ENCODE peak calls at places on chromosomes 7 and 10, in ten cellular contexts. M is BJ; D is brain microvascular endothelial cell; O is CD4-positive, alpha-beta T cell; E is kidney epithelial cell; P is HCT116; V is glutamatergic neuron; S is left ventricle myocardium inferior; I is lung; C is transverse colon. B is an unnamed sample.

GRCh38 chr7:45588466-45588865 is 14.3 kb downstream of the ADCY1 start:
- DNase-seq in M (no peak), D (no peak), O (no peak), E (no peak), P (no peak), V (peak), S (no peak), I (no peak), C (no peak), B (no peak)

GRCh38 chr10:45420453-45421192 is 46.6 kb downstream of the ALOX5 start:
- DNase-seq in M (no peak), D (no peak), O (peak), E (peak), P (no peak), V (no peak), S (peak), I (peak), C (peak), B (peak)

GRCh38 chr10:29535778-29536459 is 98.9 kb downstream of the SVIL start:
- DNase-seq in M (no peak), D (no peak), O (no peak), E (no peak), P (no peak), V (no peak), S (no peak), I (peak), C (no peak), B (peak)

GRCh38 chr10:76550806-76551205 is 1086.8 kb downstream of the KCNMA1 start:
- DNase-seq in M (peak), D (no peak), O (no peak), E (no peak), P (no peak), V (no peak), S (no peak), I (no peak), C (peak), B (no peak)

GRCh38 chr7:45574521-45575500 is 643 bp downstream of the ADCY1 start:
- DNase-seq in M (no peak), D (peak), O (no peak), E (no peak), P (no peak), V (peak), S (peak), I (no peak), C (no peak), B (peak)

GRCh38 chr10:114239117-114239993 is at the start of gene VWA2:
- DNase-seq in M (no peak), D (no peak), O (no peak), E (no peak), P (no peak), V (peak), S (peak), I (peak), C (peak), B (peak)

GRCh38 chr10:33735463-33735862 is 401.0 kb upstream of the NRP1 start:
- DNase-seq in M (peak), D (no peak), O (no peak), E (no peak), P (no peak), V (no peak), S (no peak), I (no peak), C (no peak), B (no peak)

GRCh38 chr10:14917827-14918226 is 36.1 kb downstream of the DCLRE1C start:
- DNase-seq in M (no peak), D (no peak), O (no peak), E (no peak), P (no peak), V (no peak), S (no peak), I (no peak), C (no peak), B (no peak)

GRCh38 chr10:84214046-84214572 is 11.2 kb downstream of the LRIT2 start:
- DNase-seq in M (no peak), D (no peak), O (no peak), E (no peak), P (no peak), V (no peak), S (no peak), I (no peak), C (no peak), B (no peak)

GRCh38 chr7:51249187-51249945 is 67.2 kb downstream of the COBL start:
- DNase-seq in M (no peak), D (no peak), O (no peak), E (no peak), P (peak), V (no peak), S (no peak), I (no peak), C (no peak), B (no peak)

GRCh38 chr10:102230264-102230860 is 4.3 kb downstream of the ELOVL3 start:
- DNase-seq in M (no peak), D (peak), O (peak), E (no peak), P (peak), V (peak), S (peak), I (no peak), C (peak), B (peak)

GRCh38 chr7:107035446-107035845 is 9.1 kb upstream of the PRKAR2B start:
- DNase-seq in M (peak), D (peak), O (no peak), E (peak), P (no peak), V (no peak), S (no peak), I (no peak), C (no peak), B (no peak)

GRCh38 chr7:74092964-74093339 is 9.3 kb downstream of the LIMK1 start:
- DNase-seq in M (no peak), D (no peak), O (no peak), E (no peak), P (no peak), V (peak), S (peak), I (peak), C (peak), B (no peak)

GRCh38 chr7:90383422-90383821 is 19.8 kb upstream of the CLDN12 start:
- DNase-seq in M (no peak), D (no peak), O (no peak), E (no peak), P (no peak), V (no peak), S (no peak), I (no peak), C (no peak), B (no peak)

GRCh38 chr7:4282434-4283223 is 399.5 kb upstream of the FOXK1 start:
- DNase-seq in M (no peak), D (peak), O (no peak), E (peak), P (no peak), V (no peak), S (no peak), I (no peak), C (no peak), B (no peak)

GRCh38 chr7:106114735-106115383 is 2.7 kb upstream of the SYPL1 start:
- DNase-seq in M (no peak), D (no peak), O (no peak), E (no peak), P (no peak), V (no peak), S (no peak), I (no peak), C (peak), B (peak)

GRCh38 chr10:29658984-29659769 is 24.4 kb upstream of the SVIL start:
- DNase-seq in M (peak), D (peak), O (peak), E (peak), P (peak), V (no peak), S (no peak), I (peak), C (peak), B (peak)

GRCh38 chr10:78178940-78179339 is 145.3 kb downstream of the RPS24 start:
- DNase-seq in M (no peak), D (peak), O (no peak), E (no peak), P (no peak), V (no peak), S (no peak), I (peak), C (no peak), B (peak)

GRCh38 chr7:2030475-2031456 is 202.0 kb downstream of the MAD1L1 start:
- DNase-seq in M (no peak), D (no peak), O (no peak), E (no peak), P (no peak), V (no peak), S (peak), I (no peak), C (no peak), B (no peak)

GRCh38 chr10:3080608-3081007 is 13.3 kb downstream of the PFKP start:
- DNase-seq in M (no peak), D (no peak), O (no peak), E (no peak), P (no peak), V (no peak), S (no peak), I (no peak), C (no peak), B (no peak)

GRCh38 chr10:33643042-33643441 is 308.6 kb upstream of the NRP1 start:
- DNase-seq in M (peak), D (peak), O (no peak), E (peak), P (no peak), V (no peak), S (no peak), I (no peak), C (no peak), B (no peak)

GRCh38 chr10:131676971-131677421 is 223.8 kb upstream of the PPP2R2D start:
- DNase-seq in M (no peak), D (no peak), O (no peak), E (no peak), P (no peak), V (no peak), S (no peak), I (no peak), C (no peak), B (no peak)

GRCh38 chr10:28939352-28940157 is 262.2 kb downstream of the BAMBI start:
- DNase-seq in M (no peak), D (peak), O (no peak), E (peak), P (no peak), V (peak), S (peak), I (peak), C (peak), B (peak)

GRCh38 chr7:130669051-130669700 is 628 bp upstream of the COPG2 start:
- DNase-seq in M (no peak), D (peak), O (peak), E (no peak), P (no peak), V (no peak), S (no peak), I (no peak), C (no peak), B (peak)

GRCh38 chr7:99833289-99833877 is 5.6 kb downstream of the CYP3A43 start:
- DNase-seq in M (no peak), D (no peak), O (no peak), E (no peak), P (no peak), V (no peak), S (no peak), I (no peak), C (no peak), B (no peak)

DNA sequence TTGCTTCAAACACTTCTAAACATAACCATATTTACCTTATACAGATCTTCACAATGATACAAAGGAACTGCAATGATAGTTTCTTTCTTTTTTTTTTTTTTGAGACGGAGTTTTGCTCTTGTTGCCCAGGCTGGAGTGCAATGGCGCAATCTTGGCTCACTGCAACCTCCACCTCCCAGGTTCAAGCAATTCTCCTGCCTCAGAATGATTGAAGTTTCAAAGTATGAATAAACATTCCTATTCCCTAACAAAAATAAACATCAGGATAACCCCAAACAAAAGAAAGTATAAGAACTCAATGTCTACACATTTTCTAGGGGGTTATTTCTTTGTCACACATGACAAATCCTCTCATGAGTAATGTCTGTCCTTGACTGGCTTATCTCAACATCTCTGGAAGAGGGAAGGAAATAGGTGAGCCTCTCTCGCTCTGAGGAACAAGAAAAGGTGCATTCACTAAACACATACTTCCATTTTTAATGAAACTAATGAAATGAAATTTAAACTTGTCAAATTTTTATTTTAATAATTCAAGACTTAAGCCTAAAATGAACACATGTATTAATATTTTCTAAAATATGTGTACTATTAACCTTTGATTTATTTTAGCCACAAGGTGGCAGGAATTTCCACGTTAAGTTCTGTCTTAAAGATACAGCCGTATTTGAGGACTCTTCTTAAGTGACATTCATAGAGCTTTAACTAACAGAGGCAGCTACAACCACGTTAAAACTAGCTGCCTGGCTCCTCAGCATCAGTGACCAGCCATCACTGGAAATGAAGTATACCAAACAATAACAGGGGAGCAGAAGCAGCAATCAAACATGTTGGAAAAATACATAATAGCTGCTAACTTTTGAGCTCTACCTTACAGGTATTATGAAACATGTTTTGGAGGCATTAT is 58.3 kb downstream of the MALSU1 start:
- DNase-seq in M (no peak), D (no peak), O (no peak), E (peak), P (peak), V (no peak), S (no peak), I (no peak), C (no peak), B (no peak)
- TF ChIP-seq CTCF in M (peak), D (peak), O (peak), E (peak), P (peak), V (peak), S (peak), I (no peak), C (no peak), B (peak)

GRCh38 chr10:70539471-70539870 is 60.9 kb downstream of the PALD1 start:
- DNase-seq in M (no peak), D (no peak), O (no peak), E (no peak), P (no peak), V (no peak), S (no peak), I (no peak), C (no peak), B (no peak)

GRCh38 chr10:70536196-70536920 is 57.8 kb downstream of the PALD1 start:
- DNase-seq in M (no peak), D (no peak), O (no peak), E (no peak), P (no peak), V (no peak), S (no peak), I (no peak), C (no peak), B (no peak)

GRCh38 chr10:70538731-70539338 is 60.3 kb downstream of the PALD1 start:
- DNase-seq in M (no peak), D (no peak), O (no peak), E (no peak), P (no peak), V (no peak), S (no peak), I (no peak), C (no peak), B (no peak)

GRCh38 chr10:70538195-70538520 is 59.6 kb downstream of the PALD1 start:
- DNase-seq in M (no peak), D (no peak), O (no peak), E (no peak), P (no peak), V (no peak), S (no peak), I (no peak), C (no peak), B (no peak)

DNA sequence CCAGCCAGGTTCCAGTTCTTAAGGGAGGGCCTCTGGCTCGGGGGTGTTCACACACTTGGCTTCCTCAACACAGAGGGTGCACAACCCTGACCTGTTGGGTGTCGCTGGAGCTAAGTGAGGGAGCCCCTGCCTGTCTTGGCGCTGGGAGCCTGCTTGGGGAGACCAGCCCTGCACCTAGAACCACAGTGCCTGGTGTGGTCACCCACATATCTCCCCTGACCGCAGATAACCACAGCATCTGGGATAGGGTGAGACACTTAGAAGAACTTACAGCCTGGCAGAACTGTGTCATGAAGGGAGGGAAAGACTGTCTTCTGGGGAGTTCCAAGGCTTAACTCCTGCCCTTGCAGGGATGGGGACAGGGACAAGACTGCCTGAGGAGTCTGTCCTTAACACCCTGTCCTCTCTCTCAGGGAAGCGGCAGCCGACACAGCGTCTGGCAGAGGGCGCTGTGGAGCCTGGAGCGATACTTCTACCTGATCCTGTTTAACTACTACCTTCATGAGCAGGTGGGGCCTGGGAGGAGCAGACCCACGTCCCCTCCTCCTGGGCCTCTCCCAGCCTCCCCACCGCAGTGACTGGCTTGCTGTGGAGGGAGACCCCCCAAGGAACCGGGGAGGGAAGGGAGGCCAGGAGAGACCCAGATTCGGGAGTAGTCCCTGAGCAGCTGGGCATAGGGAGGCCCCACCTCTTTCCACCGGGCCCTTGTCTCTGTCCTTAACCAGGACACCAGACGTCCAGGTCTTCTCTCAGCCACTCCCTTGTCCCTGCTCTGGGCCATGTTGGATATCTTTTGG is 59.0 kb downstream of the PALD1 start:
- DNase-seq in M (no peak), D (no peak), O (no peak), E (no peak), P (no peak), V (peak), S (no peak), I (no peak), C (peak), B (peak)
- TF ChIP-seq CTCF in M (peak), D (peak), O (peak), E (peak), P (peak), V (peak), S (peak), I (no peak), C (peak), B (no peak)

GRCh38 chr7:30770936-30771858 is at the start of gene MINDY4:
- DNase-seq in M (no peak), D (peak), O (peak), E (no peak), P (peak), V (peak), S (peak), I (peak), C (peak), B (peak)
- TF ChIP-seq CTCF in M (peak), D (peak), O (no peak), E (no peak), P (no peak), V (no peak), S (peak), I (no peak), C (no peak), B (no peak)

GRCh38 chr7:156074982-156075615 is 262.8 kb upstream of the SHH start:
- DNase-seq in M (no peak), D (no peak), O (no peak), E (no peak), P (no peak), V (no peak), S (no peak), I (no peak), C (no peak), B (no peak)
- TF ChIP-seq CTCF in M (no peak), D (no peak), O (no peak), E (no peak), P (no peak), V (no peak), S (no peak), I (no peak), C (no peak), B (no peak)

DNA sequence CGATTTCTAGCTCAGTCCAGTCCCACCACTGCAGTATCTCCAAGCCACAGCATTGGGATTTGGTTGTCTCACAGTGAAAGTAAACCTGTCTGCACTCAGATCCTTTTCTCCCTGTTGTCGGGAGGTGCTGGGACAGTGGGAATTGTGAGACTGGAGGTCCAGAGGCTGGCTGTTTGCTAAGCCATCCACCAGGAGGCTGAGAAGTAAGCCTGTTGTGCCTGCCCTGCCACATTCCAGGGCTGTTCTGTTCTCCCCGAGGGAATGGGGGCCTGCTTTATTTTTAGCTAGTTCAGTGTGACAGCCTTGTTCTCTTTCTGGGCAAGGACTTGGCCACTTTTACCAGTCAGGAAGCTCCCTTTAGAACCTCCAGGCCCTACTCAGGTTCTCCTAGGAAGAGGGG is 54.9 kb downstream of the HK1 start:
- DNase-seq in M (no peak), D (peak), O (no peak), E (no peak), P (no peak), V (no peak), S (no peak), I (peak), C (no peak), B (peak)
- TF ChIP-seq CTCF in M (peak), D (peak), O (no peak), E (no peak), P (no peak), V (no peak), S (peak), I (no peak), C (peak), B (peak)

GRCh38 chr10:86687750-86688149 is 19.4 kb downstream of the LDB3 start:
- DNase-seq in M (peak), D (no peak), O (no peak), E (no peak), P (no peak), V (no peak), S (no peak), I (no peak), C (no peak), B (no peak)

GRCh38 chr10:86689146-86689545 is 20.8 kb downstream of the LDB3 start:
- DNase-seq in M (no peak), D (no peak), O (no peak), E (no peak), P (no peak), V (no peak), S (no peak), I (no peak), C (no peak), B (no peak)

GRCh38 chr10:86686972-86687371 is 18.7 kb downstream of the LDB3 start:
- DNase-seq in M (no peak), D (no peak), O (no peak), E (no peak), P (no peak), V (no peak), S (peak), I (no peak), C (no peak), B (no peak)

GRCh38 chr10:86690231-86690630 is 21.9 kb downstream of the LDB3 start:
- DNase-seq in M (no peak), D (no peak), O (no peak), E (no peak), P (no peak), V (no peak), S (peak), I (no peak), C (no peak), B (no peak)

GRCh38 chr10:86688398-86688921 is 20.1 kb downstream of the LDB3 start:
- DNase-seq in M (no peak), D (peak), O (peak), E (no peak), P (peak), V (peak), S (peak), I (peak), C (peak), B (peak)
- TF ChIP-seq CTCF in M (peak), D (peak), O (peak), E (peak), P (peak), V (peak), S (peak), I (peak), C (peak), B (peak)